ENCODE peak calls at places on chromosomes 6 and 20, in six cellular contexts. D is pancreas, R is heart left ventricle, F is colonic mucosa, W is uterus, I is esophagus squamous epithelium. O is an unnamed sample.

GRCh38 chr6:89302195-89302770 is 12.8 kb downstream of the GABRR2 start:
- DNase-seq in W (no peak), I (no peak), D (no peak), R (no peak), F (no peak), O (no peak)

GRCh38 chr6:158707120-158707519 is 57.3 kb downstream of the SYTL3 start:
- DNase-seq in I (no peak), F (no peak), R (peak; percentile 50), W (no peak), D (no peak), O (no peak)

GRCh38 chr6:13813011-13813410 is 1.3 kb downstream of the MCUR1 start:
- DNase-seq in F (no peak), I (no peak), W (no peak), D (no peak), R (no peak), O (no peak)

GRCh38 chr6:167847936-167848335 is 21.2 kb downstream of the AFDN start:
- DNase-seq in D (no peak), R (no peak), I (no peak), F (no peak), W (no peak), O (no peak)

GRCh38 chr6:3337521-3338350 is 79.0 kb downstream of the PSMG4 start:
- DNase-seq in W (no peak), D (no peak), F (no peak), I (no peak), R (no peak), O (no peak)

GRCh38 chr6:100001915-100002388 is 7.9 kb upstream of the MCHR2 start:
- DNase-seq in D (peak; percentile 59), I (no peak), F (peak; percentile 21), R (peak; percentile 21), W (peak; percentile 23), O (peak; percentile 21)

GRCh38 chr6:2902470-2902762 is 693 bp downstream of the SERPINB9 start:
- DNase-seq in W (peak; percentile 39), I (no peak), D (no peak), F (no peak), R (no peak), O (no peak)

GRCh38 chr6:144544266-144544830 is 259.2 kb downstream of the UTRN start:
- DNase-seq in R (no peak), F (no peak), D (no peak), I (no peak), W (no peak), O (no peak)

GRCh38 chr6:52876056-52876787 is 33.3 kb downstream of the GSTA3 start:
- DNase-seq in D (no peak), F (no peak), R (no peak), I (no peak), W (no peak), O (no peak)

GRCh38 chr6:111750753-111751684 is 122.2 kb downstream of the FYN start:
- DNase-seq in R (no peak), F (no peak), W (no peak), D (no peak), I (no peak), O (no peak)

GRCh38 chr6:25389501-25389900 is 110.3 kb downstream of the CARMIL1 start:
- DNase-seq in R (no peak), D (no peak), I (no peak), W (no peak), F (no peak), O (no peak)

GRCh38 chr6:20286968-20287565 is 74.8 kb upstream of the MBOAT1 start:
- DNase-seq in W (no peak), I (no peak), F (no peak), R (no peak), D (no peak), O (no peak)

GRCh38 chr6:45548657-45549515 is 171.2 kb upstream of the SUPT3H start:
- DNase-seq in F (no peak), D (no peak), W (no peak), I (no peak), R (no peak), O (no peak)

GRCh38 chr6:120826253-120826652 is 508.0 kb downstream of the TBC1D32 start:
- DNase-seq in D (peak; percentile 62), I (no peak), F (peak; percentile 27), W (no peak), R (no peak), O (no peak)

GRCh38 chr6:49333345-49334120 is 129.5 kb downstream of the MMUT start:
- DNase-seq in W (no peak), R (no peak), I (no peak), D (no peak), F (no peak), O (no peak)

GRCh38 chr6:39113788-39114187 is 1.2 kb downstream of the SAYSD1 start:
- DNase-seq in D (no peak), W (no peak), I (no peak), R (no peak), F (no peak), O (no peak)
- H3K4me3 ChIP-seq in D (peak overlapping the region; percentile 68), W (no peak overlapping the region), I (peak overlapping the region; percentile 67), R (peak overlapping the region; percentile 73), F (peak overlapping the region; percentile 58), O (peak overlapping the region; percentile 82)

GRCh38 chr6:152316024-152316423 is 321.1 kb downstream of the SYNE1 start:
- DNase-seq in W (no peak), D (no peak), I (no peak), R (peak; percentile 66), F (no peak), O (peak; percentile 36)
- H3K27ac ChIP-seq in W (no peak overlapping the region), D (no peak overlapping the region), I (peak overlapping the region; percentile 42), R (peak overlapping the region; percentile 48), F (no peak overlapping the region), O (peak overlapping the region; percentile 41)

GRCh38 chr6:57024775-57025174 is 21.7 kb upstream of the KIAA1586 start:
- DNase-seq in I (no peak), R (no peak), F (no peak), D (no peak), W (no peak), O (no peak)
- TF ChIP-seq CTCF in I (no peak), R (no peak), F (no peak), D (no peak), W (no peak), O (no peak)

GRCh38 chr20:45913105-45913504 is 1.1 kb upstream of the PLTP start:
- DNase-seq in R (no peak), I (no peak), W (no peak), F (no peak), D (no peak), O (no peak)

GRCh38 chr20:45910670-45911485 is 1.1 kb downstream of the PLTP start:
- DNase-seq in D (peak; percentile 98), R (peak; percentile 96), F (peak; percentile 98), W (peak; percentile 100), I (peak; percentile 93), O (peak; percentile 99)

GRCh38 chr20:45911486-45912343 is at the start of gene PLTP:
- DNase-seq in W (peak; percentile 83), R (peak; percentile 78), I (no peak), F (peak; percentile 63), D (peak; percentile 70), O (no peak)

GRCh38 chr20:45909817-45910669 is 1.9 kb downstream of the PLTP start:
- DNase-seq in I (no peak), F (no peak), R (no peak), W (peak; percentile 38), D (no peak), O (no peak)

DNA sequence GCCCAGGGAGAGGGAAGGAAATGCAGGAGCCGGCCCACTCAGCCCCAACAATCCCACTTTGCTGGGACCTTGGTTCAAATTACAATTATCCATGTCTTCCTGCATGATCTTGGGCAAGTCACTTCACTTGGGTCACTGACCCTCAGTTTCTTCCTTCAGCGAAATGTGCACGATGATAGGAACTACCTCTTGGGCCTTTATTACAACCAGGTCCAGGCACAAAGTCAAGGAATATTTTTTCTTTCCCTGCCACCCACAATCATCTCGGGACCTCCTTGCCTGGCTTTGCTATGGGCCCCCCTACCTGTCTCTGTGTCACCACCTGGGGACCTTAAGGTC is 358 bp upstream of the PLTP start:
- DNase-seq in R (no peak), I (no peak), F (no peak), D (no peak), W (no peak), O (no peak)
- H3K4me3 ChIP-seq in R (no peak overlapping the region), I (peak overlapping the region; percentile 51), F (peak overlapping the region; percentile 46), D (peak overlapping the region; percentile 56), W (peak overlapping the region; percentile 48), O (peak overlapping the region; percentile 69)

GRCh38 chr6:21295846-21296245 is 297.7 kb upstream of the SOX4 start:
- DNase-seq in I (no peak), W (no peak), F (no peak), R (no peak), D (no peak), O (peak; percentile 8)
- H3K27ac ChIP-seq in I (no peak overlapping the region), W (no peak overlapping the region), F (no peak overlapping the region), R (no peak overlapping the region), D (no peak overlapping the region), O (no peak overlapping the region)

DNA sequence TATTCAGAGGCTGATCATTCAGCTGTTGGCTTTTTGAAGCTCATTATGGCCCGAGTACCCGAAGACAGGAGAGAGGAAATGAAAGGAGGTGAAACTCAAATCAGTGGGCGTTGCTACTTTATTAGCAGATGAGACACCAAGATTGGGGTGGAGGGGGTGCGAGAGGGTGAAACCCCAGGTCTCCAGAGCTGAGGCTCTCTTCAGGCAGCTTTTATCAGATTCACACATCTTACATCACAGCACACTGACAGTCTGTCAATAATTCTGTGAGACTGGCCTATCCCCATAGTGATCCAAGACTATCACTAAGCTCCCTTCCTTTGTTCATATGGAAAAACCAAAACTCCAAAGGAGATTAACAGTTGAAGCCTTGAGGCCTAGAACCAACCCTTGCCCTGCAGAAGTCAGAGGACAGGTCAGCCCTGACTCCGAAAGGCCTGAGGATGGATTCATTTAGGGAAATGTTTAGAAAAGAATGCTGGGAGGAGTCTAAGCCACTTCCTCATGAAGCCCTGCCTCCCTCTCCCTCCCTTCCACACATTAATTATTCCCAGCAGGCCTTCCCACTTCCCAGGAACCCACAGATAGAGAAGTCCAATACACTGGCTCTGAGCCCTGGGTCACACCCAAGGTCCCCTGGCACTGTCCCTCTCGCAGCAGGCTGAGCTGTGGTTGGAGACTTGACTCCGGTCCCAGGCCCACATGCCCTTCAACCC is 23.2 kb downstream of the TRERF1 start:
- DNase-seq in W (no peak), F (peak; percentile 55), D (peak; percentile 25), R (peak; percentile 39), I (no peak), O (no peak)
- TF ChIP-seq CTCF in W (no peak), F (no peak), D (no peak), R (no peak), I (no peak), O (no peak)

GRCh38 chr20:46251211-46251673 is 57.1 kb downstream of the CDH22 start:
- DNase-seq in I (no peak), D (no peak), R (no peak), F (no peak), W (no peak), O (no peak)
- H3K4me3 ChIP-seq in I (no peak overlapping the region), D (no peak overlapping the region), R (no peak overlapping the region), F (no peak overlapping the region), W (no peak overlapping the region), O (no peak overlapping the region)